ENCODE peak calls at places on chromosomes 12 and 14, in ten cellular contexts. C, L, B, P, Q, V, H, D, W and M are unnamed samples.

GRCh38 chr14:73720636-73721035 is 6.5 kb upstream of the PNMA1 start:
- DNase-seq in Q (no peak), V (no peak), H (no peak), D (no peak), W (no peak), L (no peak), C (no peak), P (no peak), B (no peak), M (no peak)

GRCh38 chr14:104851896-104852663 is 13.0 kb upstream of the CEP170B start:
- DNase-seq in D (peak; percentile 56), L (no peak), C (no peak), W (no peak), P (no peak), V (no peak), B (no peak), H (no peak), Q (no peak), M (peak; percentile 8)

GRCh38 chr12:79546461-79547043 is 144.2 kb downstream of the PAWR start:
- DNase-seq in W (no peak), V (no peak), Q (no peak), D (no peak), H (no peak), B (no peak), P (no peak), L (peak; percentile 79), C (no peak), M (peak; percentile 7)

GRCh38 chr12:50922820-50923219 is 29.5 kb upstream of the HIGD1C start:
- DNase-seq in W (no peak), C (no peak), Q (no peak), D (no peak), B (no peak), V (no peak), H (no peak), P (no peak), L (no peak), M (no peak)

GRCh38 chr14:50285861-50286260 is 26.2 kb downstream of the L2HGDH start:
- DNase-seq in P (no peak), V (no peak), L (no peak), D (no peak), H (no peak), B (no peak), Q (no peak), W (no peak), C (no peak), M (no peak)

GRCh38 chr12:7155471-7156034 is 25.4 kb downstream of the CLSTN3 start:
- DNase-seq in D (peak; percentile 53), V (peak; percentile 88), Q (no peak), W (no peak), B (no peak), C (no peak), L (no peak), H (no peak), P (no peak), M (peak; percentile 25)

GRCh38 chr14:68585690-68586089 is 207.2 kb downstream of the ZFP36L1 start:
- DNase-seq in W (no peak), P (no peak), B (no peak), C (no peak), Q (no peak), L (peak; percentile 23), D (no peak), H (no peak), V (no peak), M (peak; percentile 40)

GRCh38 chr14:53924754-53925153 is 31.9 kb downstream of the BMP4 start:
- DNase-seq in B (no peak), W (peak; percentile 37), L (peak; percentile 95), D (no peak), P (no peak), V (no peak), H (peak; percentile 10), C (no peak), Q (no peak), M (peak; percentile 81)

GRCh38 chr12:52789637-52790426 is 6.1 kb downstream of the KRT3 start:
- DNase-seq in D (peak; percentile 66), C (no peak), B (peak; percentile 39), P (no peak), W (no peak), L (peak; percentile 11), V (no peak), H (no peak), Q (no peak), M (no peak)

GRCh38 chr12:52788876-52789636 is 6.9 kb downstream of the KRT3 start:
- DNase-seq in H (no peak), W (no peak), P (no peak), D (peak; percentile 41), Q (no peak), V (no peak), L (no peak), C (no peak), B (no peak), M (no peak)

GRCh38 chr12:52790427-52791270 is 5.3 kb downstream of the KRT3 start:
- DNase-seq in Q (no peak), P (no peak), H (no peak), D (peak; percentile 65), W (no peak), L (no peak), C (no peak), V (no peak), B (no peak), M (peak; percentile 21)

GRCh38 chr12:52787324-52787996 is 8.5 kb downstream of the KRT3 start:
- DNase-seq in V (no peak), H (no peak), L (no peak), W (no peak), P (no peak), B (no peak), Q (no peak), C (no peak), D (peak; percentile 38), M (no peak)

GRCh38 chr12:52788111-52788875 is 7.6 kb downstream of the KRT3 start:
- DNase-seq in W (no peak), Q (no peak), V (no peak), H (no peak), P (no peak), L (no peak), C (no peak), B (no peak), D (peak; percentile 39), M (no peak)
- H3K4me1 ChIP-seq in W (no peaks in the 10 kb centered on the region), Q (no peaks in the 10 kb centered on the region), V (no peaks in the 10 kb centered on the region), H (no peaks in the 10 kb centered on the region), P (no peaks in the 10 kb centered on the region), L (no peaks in the 10 kb centered on the region), C (no peaks in the 10 kb centered on the region), B (peaks cover 11% of the 10 kb centered on the region), D (no peaks in the 10 kb centered on the region), M (no peaks in the 10 kb centered on the region)

DNA sequence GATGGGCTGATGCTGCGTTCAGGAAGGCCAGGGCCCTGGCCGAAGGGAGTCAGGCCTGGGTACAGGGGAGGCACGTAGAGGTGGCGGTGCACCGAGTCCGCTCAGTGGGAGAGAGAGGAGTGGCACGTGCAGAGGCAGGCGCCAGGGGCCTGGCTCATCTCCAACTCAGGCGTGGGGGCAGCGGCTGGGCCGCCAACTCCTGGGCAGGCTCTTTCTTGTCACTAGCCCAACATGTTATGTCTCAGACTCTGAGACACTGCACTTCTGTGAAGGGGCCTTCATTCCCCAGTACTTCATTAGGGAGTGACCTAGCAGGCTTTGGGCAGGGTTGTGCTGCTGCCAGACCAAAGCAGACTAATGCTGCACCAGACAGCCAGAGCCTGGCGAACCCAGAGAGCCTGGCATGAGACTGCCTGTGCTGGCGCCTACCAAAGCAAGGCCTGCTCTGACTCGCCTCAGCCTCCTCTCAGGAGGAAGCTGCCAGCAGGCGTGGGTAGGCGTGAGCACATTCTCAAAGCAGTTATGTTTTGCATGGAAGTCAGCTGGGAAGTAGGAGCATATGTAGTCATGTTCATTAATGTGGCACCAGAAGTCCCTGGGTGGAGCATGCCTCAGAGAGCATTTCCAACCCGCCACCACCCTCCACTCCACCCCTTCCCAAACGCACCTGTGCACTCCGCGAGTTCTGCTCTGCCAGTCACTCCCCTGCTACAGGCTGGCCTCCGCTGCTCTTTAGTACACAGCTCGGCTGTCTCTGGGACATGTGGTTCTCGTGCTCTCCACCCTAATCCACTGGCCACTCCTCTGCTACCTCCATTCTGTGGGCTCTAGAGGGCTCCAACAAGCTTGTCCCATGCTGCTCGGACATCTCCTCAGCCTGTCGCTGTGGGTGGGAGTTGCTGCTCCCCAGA is 9.7 kb downstream of the CKB start:
- DNase-seq in C (no peak), B (peak; percentile 70), P (peak; percentile 46), D (peak; percentile 66), Q (peak; percentile 76), H (no peak), L (peak; percentile 84), V (peak; percentile 86), W (no peak), M (no peak)
- TF ChIP-seq CTCF in C (no peak), B (no peak), P (no peak), D (no peak), Q (no peak), H (no peak), L (no peak), V (no peak), W (no peak), M (no peak)

GRCh38 chr14:64637735-64638473 is 66.3 kb upstream of the PLEKHG3 start:
- DNase-seq in L (no peak), Q (no peak), W (no peak), B (no peak), P (no peak), D (no peak), H (no peak), V (no peak), C (no peak), M (peak; percentile 73)

GRCh38 chr14:64636980-64637429 is 67.2 kb upstream of the PLEKHG3 start:
- DNase-seq in B (no peak), D (no peak), P (no peak), W (no peak), H (no peak), V (no peak), L (no peak), C (no peak), Q (no peak), M (no peak)

GRCh38 chr14:64632056-64632455 is 72.2 kb upstream of the PLEKHG3 start:
- DNase-seq in V (peak; percentile 29), B (no peak), C (no peak), Q (no peak), L (peak; percentile 36), H (no peak), W (no peak), P (no peak), D (no peak), M (no peak)

GRCh38 chr14:64636208-64636979 is 67.8 kb upstream of the PLEKHG3 start:
- DNase-seq in V (peak; percentile 86), Q (peak; percentile 72), H (peak; percentile 47), P (peak; percentile 48), L (peak; percentile 36), D (peak; percentile 90), B (peak; percentile 77), C (peak; percentile 37), W (peak; percentile 27), M (peak; percentile 77)

GRCh38 chr14:64634558-64634957 is 69.7 kb upstream of the PLEKHG3 start:
- DNase-seq in H (no peak), L (no peak), V (peak; percentile 5), D (no peak), P (no peak), B (no peak), Q (no peak), W (no peak), C (no peak), M (no peak)
- H3K36me3 ChIP-seq in H (no peaks in the 10 kb centered on the region), L (no peaks in the 10 kb centered on the region), V (no peaks in the 10 kb centered on the region), D (no peaks in the 10 kb centered on the region), P (no peaks in the 10 kb centered on the region), B (no peaks in the 10 kb centered on the region), Q (no peaks in the 10 kb centered on the region), W (no peaks in the 10 kb centered on the region), C (no peaks in the 10 kb centered on the region), M (no peaks in the 10 kb centered on the region)

GRCh38 chr14:97178781-97179180 is 381.6 kb downstream of the VRK1 start:
- DNase-seq in H (no peak), Q (no peak), V (no peak), D (no peak), B (no peak), W (no peak), P (no peak), C (no peak), L (peak; percentile 42), M (no peak)

GRCh38 chr14:97179573-97179972 is 382.4 kb downstream of the VRK1 start:
- DNase-seq in B (no peak), W (no peak), C (no peak), D (no peak), V (no peak), L (peak; percentile 8), Q (no peak), P (no peak), H (no peak), M (no peak)

GRCh38 chr14:97177016-97177415 is 379.8 kb downstream of the VRK1 start:
- DNase-seq in D (no peak), L (peak; percentile 12), W (peak; percentile 18), V (no peak), C (peak; percentile 36), B (no peak), Q (no peak), P (no peak), H (peak; percentile 69), M (peak; percentile 4)

GRCh38 chr14:97180304-97181200 is 383.4 kb downstream of the VRK1 start:
- DNase-seq in C (no peak), V (peak; percentile 70), P (no peak), B (no peak), D (no peak), H (peak; percentile 88), W (peak; percentile 25), Q (no peak), L (peak; percentile 82), M (peak; percentile 1)

GRCh38 chr14:97177635-97178034 is 380.5 kb downstream of the VRK1 start:
- DNase-seq in H (no peak), D (no peak), W (no peak), L (no peak), V (no peak), P (no peak), B (no peak), Q (no peak), C (no peak), M (no peak)
- H3K4me1 ChIP-seq in H (peaks cover 17% of the 10 kb centered on the region), D (no peaks in the 10 kb centered on the region), W (no peaks in the 10 kb centered on the region), L (no peaks in the 10 kb centered on the region), V (no peaks in the 10 kb centered on the region), P (no peaks in the 10 kb centered on the region), B (no peaks in the 10 kb centered on the region), Q (no peaks in the 10 kb centered on the region), C (no peaks in the 10 kb centered on the region), M (no peaks in the 10 kb centered on the region)